ENCODE peak calls at places on chromosome 6, in nine cellular contexts. A is stimulated activated CD4-positive, alpha-beta T cell treated with anti-CD3 and anti-CD28 coated beads, Interleukin-2, amount 100 ng/mL, for 48 hours; C is cardiac fibroblast; Q is T1000; M is C1 segment of cervical spinal cord; G is frontal cortex; L is T-helper 2 cell; Z is AG10803; N is spleen. W is an unnamed sample.

GRCh38 chr6:47722178-47722577 is 23.8 kb downstream of the ADGRF4 start:
- DNase-seq in A (no peak), C (no peak), Q (no peak), M (no peak), G (no peak), L (no peak), Z (no peak), N (no peak), W (no peak)

GRCh38 chr6:105799051-105799450 is 287.1 kb upstream of the PRDM1 start:
- DNase-seq in A (no peak), C (peak; percentile 29), Q (no peak), M (no peak), G (peak; percentile 10), L (no peak), Z (peak; percentile 45), N (no peak), W (no peak)

GRCh38 chr6:7106215-7106751 is 1.5 kb upstream of the RREB1 start:
- DNase-seq in A (no peak), C (peak; percentile 44), Q (no peak), M (no peak), G (no peak), L (no peak), Z (no peak), N (no peak), W (no peak)

GRCh38 chr6:147759088-147759487 is 250.6 kb downstream of the SAMD5 start:
- DNase-seq in A (no peak), C (peak; percentile 30), Q (no peak), M (no peak), G (no peak), L (no peak), Z (peak; percentile 16), N (no peak), W (no peak)

GRCh38 chr6:89992818-89993217 is 98.5 kb downstream of the GJA10 start:
- DNase-seq in A (no peak), C (no peak), Q (no peak), M (no peak), G (no peak), L (no peak), Z (no peak), N (no peak), W (no peak)

GRCh38 chr6:119445666-119446622 is 96.4 kb upstream of the MAN1A1 start:
- DNase-seq in A (no peak), C (peak; percentile 73), Q (no peak), M (no peak), G (no peak), L (no peak), Z (peak; percentile 72), N (no peak), W (no peak)

GRCh38 chr6:8764733-8765132 is 329.4 kb upstream of the SLC35B3 start:
- DNase-seq in A (no peak), C (no peak), Q (no peak), M (no peak), G (no peak), L (no peak), Z (no peak), N (no peak), W (no peak)

GRCh38 chr6:34934516-34934915 is 45.5 kb downstream of the ANKS1A start:
- DNase-seq in A (no peak), C (peak; percentile 96), Q (no peak), M (no peak), G (peak; percentile 43), L (no peak), Z (peak; percentile 26), N (no peak), W (no peak)

GRCh38 chr6:4637691-4638433 is 138.3 kb upstream of the CDYL start:
- DNase-seq in A (peak; percentile 17), C (peak; percentile 56), Q (no peak), M (no peak), G (no peak), L (no peak), Z (peak; percentile 55), N (no peak), W (no peak)

GRCh38 chr6:3247255-3248146 is 11.2 kb upstream of the PSMG4 start:
- DNase-seq in A (no peak), C (peak; percentile 78), Q (peak; percentile 58), M (peak; percentile 89), G (peak; percentile 79), L (no peak), Z (peak; percentile 90), N (no peak), W (no peak)

GRCh38 chr6:15966000-15966399 is 162.9 kb upstream of the MYLIP start:
- DNase-seq in A (no peak), C (no peak), Q (no peak), M (no peak), G (no peak), L (no peak), Z (peak; percentile 5), N (no peak), W (no peak)

W was measured in effector CD4-positive, alpha-beta T cell.